ENCODE peak calls at places on chromosomes 4 and X, in six cellular contexts. One of them, this sample, is unnamed.

GRCh38 chrX:15336023-15336413 is 695 bp upstream of the PIGA start:
- DNase-seq in activated T-helper 1 cell treated with anti-CD3 and anti-CD28 coated beads, Interleukin-2, amount 50 U/mL, for 16 hours: peak; percentile 17
- DNase-seq in HuH-7: no peak
- DNase-seq in HuH-7.5: no peak
- DNase-seq in A673: peak; percentile 7
- DNase-seq in KBM-7: no peak
- DNase-seq in this sample: peak; percentile 70

GRCh38 chr4:108008721-108009120 is 19.0 kb downstream of the HADH start:
- DNase-seq in activated T-helper 1 cell treated with anti-CD3 and anti-CD28 coated beads, Interleukin-2, amount 50 U/mL, for 16 hours: no peak
- DNase-seq in A673: no peak
- DNase-seq in HuH-7: no peak
- DNase-seq in HuH-7.5: no peak
- DNase-seq in KBM-7: no peak
- DNase-seq in this sample: no peak

GRCh38 chr4:25843340-25844097 is 19.3 kb downstream of the SEL1L3 start:
- DNase-seq in activated T-helper 1 cell treated with anti-CD3 and anti-CD28 coated beads, Interleukin-2, amount 50 U/mL, for 16 hours: no peak
- DNase-seq in HuH-7.5: no peak
- DNase-seq in HuH-7: no peak
- DNase-seq in A673: no peak
- DNase-seq in KBM-7: no peak
- DNase-seq in this sample: no peak

GRCh38 chr4:958314-958665 is 15.1 kb downstream of the DGKQ start:
- DNase-seq in activated T-helper 1 cell treated with anti-CD3 and anti-CD28 coated beads, Interleukin-2, amount 50 U/mL, for 16 hours: no peak
- DNase-seq in HuH-7: no peak
- DNase-seq in A673: no peak
- DNase-seq in HuH-7.5: no peak
- DNase-seq in KBM-7: no peak
- DNase-seq in this sample: no peak

GRCh38 chrX:43225626-43226328 is 430.3 kb upstream of the MAOA start:
- DNase-seq in A673: no peak
- DNase-seq in HuH-7: peak; percentile 1
- DNase-seq in KBM-7: no peak
- DNase-seq in HuH-7.5: peak; percentile 3
- DNase-seq in activated T-helper 1 cell treated with anti-CD3 and anti-CD28 coated beads, Interleukin-2, amount 50 U/mL, for 16 hours: no peak
- DNase-seq in this sample: no peak

GRCh38 chr4:8046925-8047541 is 107.4 kb upstream of the AFAP1 start:
- DNase-seq in KBM-7: no peak
- DNase-seq in activated T-helper 1 cell treated with anti-CD3 and anti-CD28 coated beads, Interleukin-2, amount 50 U/mL, for 16 hours: no peak
- DNase-seq in HuH-7.5: no peak
- DNase-seq in A673: no peak
- DNase-seq in HuH-7: no peak
- DNase-seq in this sample: no peak

GRCh38 chr4:126794363-126794762 is 838.4 kb upstream of the INTU start:
- DNase-seq in A673: no peak
- DNase-seq in HuH-7.5: no peak
- DNase-seq in activated T-helper 1 cell treated with anti-CD3 and anti-CD28 coated beads, Interleukin-2, amount 50 U/mL, for 16 hours: no peak
- DNase-seq in HuH-7: no peak
- DNase-seq in KBM-7: no peak
- DNase-seq in this sample: no peak

GRCh38 chr4:35364321-35364870 is 879.9 kb downstream of the ARAP2 start:
- DNase-seq in activated T-helper 1 cell treated with anti-CD3 and anti-CD28 coated beads, Interleukin-2, amount 50 U/mL, for 16 hours: no peak
- DNase-seq in HuH-7: no peak
- DNase-seq in HuH-7.5: no peak
- DNase-seq in KBM-7: no peak
- DNase-seq in A673: no peak
- DNase-seq in this sample: no peak

GRCh38 chr4:104967034-104967401 is 179.7 kb upstream of the TET2 start:
- DNase-seq in KBM-7: peak; percentile 41
- DNase-seq in activated T-helper 1 cell treated with anti-CD3 and anti-CD28 coated beads, Interleukin-2, amount 50 U/mL, for 16 hours: no peak
- DNase-seq in HuH-7: no peak
- DNase-seq in HuH-7.5: no peak
- DNase-seq in A673: no peak
- DNase-seq in this sample: no peak

GRCh38 chrX:133639726-133640125 is 224.4 kb upstream of the GPC4 start:
- DNase-seq in HuH-7: no peak
- DNase-seq in A673: no peak
- DNase-seq in HuH-7.5: no peak
- DNase-seq in KBM-7: no peak
- DNase-seq in activated T-helper 1 cell treated with anti-CD3 and anti-CD28 coated beads, Interleukin-2, amount 50 U/mL, for 16 hours: no peak
- DNase-seq in this sample: no peak

GRCh38 chr4:5824635-5825034 is 68.3 kb downstream of the CRMP1 start:
- DNase-seq in A673: peak; percentile 63
- DNase-seq in KBM-7: peak; percentile 45
- DNase-seq in HuH-7: peak; percentile 42
- DNase-seq in HuH-7.5: peak; percentile 47
- DNase-seq in activated T-helper 1 cell treated with anti-CD3 and anti-CD28 coated beads, Interleukin-2, amount 50 U/mL, for 16 hours: no peak
- DNase-seq in this sample: no peak

GRCh38 chrX:151988706-151989299 is 14.3 kb upstream of the GABRE start:
- DNase-seq in KBM-7: no peak
- DNase-seq in A673: no peak
- DNase-seq in HuH-7.5: no peak
- DNase-seq in activated T-helper 1 cell treated with anti-CD3 and anti-CD28 coated beads, Interleukin-2, amount 50 U/mL, for 16 hours: no peak
- DNase-seq in HuH-7: no peak
- DNase-seq in this sample: no peak

GRCh38 chr4:139922625-139923024 is 231.4 kb downstream of the MAML3 start:
- DNase-seq in activated T-helper 1 cell treated with anti-CD3 and anti-CD28 coated beads, Interleukin-2, amount 50 U/mL, for 16 hours: no peak
- DNase-seq in HuH-7.5: no peak
- DNase-seq in A673: no peak
- DNase-seq in HuH-7: no peak
- DNase-seq in KBM-7: no peak
- DNase-seq in this sample: no peak

GRCh38 chrX:18149454-18149853 is 71.2 kb downstream of the BEND2 start:
- DNase-seq in KBM-7: no peak
- DNase-seq in HuH-7.5: no peak
- DNase-seq in activated T-helper 1 cell treated with anti-CD3 and anti-CD28 coated beads, Interleukin-2, amount 50 U/mL, for 16 hours: no peak
- DNase-seq in HuH-7: no peak
- DNase-seq in A673: no peak
- DNase-seq in this sample: no peak

GRCh38 chr4:183517781-183518180 is 12.9 kb downstream of the ING2 start:
- DNase-seq in HuH-7: no peak
- DNase-seq in KBM-7: no peak
- DNase-seq in activated T-helper 1 cell treated with anti-CD3 and anti-CD28 coated beads, Interleukin-2, amount 50 U/mL, for 16 hours: no peak
- DNase-seq in HuH-7.5: no peak
- DNase-seq in A673: no peak
- DNase-seq in this sample: no peak

GRCh38 chr4:110055014-110055768 is 142.5 kb downstream of the EGF start:
- DNase-seq in KBM-7: no peak
- DNase-seq in HuH-7.5: no peak
- DNase-seq in HuH-7: no peak
- DNase-seq in activated T-helper 1 cell treated with anti-CD3 and anti-CD28 coated beads, Interleukin-2, amount 50 U/mL, for 16 hours: no peak
- DNase-seq in A673: peak; percentile 26
- DNase-seq in this sample: no peak

GRCh38 chrX:70033348-70033747 is 16.4 kb downstream of the AWAT2 start:
- DNase-seq in A673: peak; percentile 52
- DNase-seq in HuH-7: peak; percentile 40
- DNase-seq in activated T-helper 1 cell treated with anti-CD3 and anti-CD28 coated beads, Interleukin-2, amount 50 U/mL, for 16 hours: no peak
- DNase-seq in KBM-7: peak; percentile 61
- DNase-seq in HuH-7.5: no peak
- DNase-seq in this sample: no peak

GRCh38 chr4:67483868-67484602 is 61.3 kb downstream of the CENPC start:
- DNase-seq in HuH-7.5: no peak
- DNase-seq in KBM-7: no peak
- DNase-seq in HuH-7: no peak
- DNase-seq in activated T-helper 1 cell treated with anti-CD3 and anti-CD28 coated beads, Interleukin-2, amount 50 U/mL, for 16 hours: no peak
- DNase-seq in A673: peak; percentile 0
- DNase-seq in this sample: no peak

GRCh38 chr4:42391981-42392380 is 5.3 kb upstream of the SHISA3 start:
- DNase-seq in KBM-7: no peak
- DNase-seq in activated T-helper 1 cell treated with anti-CD3 and anti-CD28 coated beads, Interleukin-2, amount 50 U/mL, for 16 hours: no peak
- DNase-seq in HuH-7.5: no peak
- DNase-seq in A673: peak; percentile 59
- DNase-seq in HuH-7: no peak
- DNase-seq in this sample: no peak

GRCh38 chr4:101972791-101973190 is 182.3 kb downstream of the BANK1 start:
- DNase-seq in HuH-7.5: no peak
- DNase-seq in A673: no peak
- DNase-seq in HuH-7: no peak
- DNase-seq in activated T-helper 1 cell treated with anti-CD3 and anti-CD28 coated beads, Interleukin-2, amount 50 U/mL, for 16 hours: no peak
- DNase-seq in KBM-7: no peak
- DNase-seq in this sample: no peak

GRCh38 chrX:20906571-20906970 is 467.6 kb upstream of the CNKSR2 start:
- DNase-seq in activated T-helper 1 cell treated with anti-CD3 and anti-CD28 coated beads, Interleukin-2, amount 50 U/mL, for 16 hours: no peak
- DNase-seq in HuH-7.5: no peak
- DNase-seq in KBM-7: no peak
- DNase-seq in HuH-7: no peak
- DNase-seq in A673: no peak
- DNase-seq in this sample: no peak

GRCh38 chr4:90113881-90114457 is 13.2 kb upstream of the CCSER1 start:
- DNase-seq in HuH-7.5: no peak
- DNase-seq in A673: no peak
- DNase-seq in activated T-helper 1 cell treated with anti-CD3 and anti-CD28 coated beads, Interleukin-2, amount 50 U/mL, for 16 hours: no peak
- DNase-seq in KBM-7: no peak
- DNase-seq in HuH-7: no peak
- DNase-seq in this sample: no peak

GRCh38 chr4:169159614-169160013 is 111.1 kb downstream of the SH3RF1 start:
- DNase-seq in HuH-7: no peak
- DNase-seq in activated T-helper 1 cell treated with anti-CD3 and anti-CD28 coated beads, Interleukin-2, amount 50 U/mL, for 16 hours: no peak
- DNase-seq in KBM-7: no peak
- DNase-seq in HuH-7.5: no peak
- DNase-seq in A673: peak; percentile 60
- DNase-seq in this sample: no peak

GRCh38 chr4:98662619-98663225 is 4.3 kb upstream of the TSPAN5 start:
- DNase-seq in activated T-helper 1 cell treated with anti-CD3 and anti-CD28 coated beads, Interleukin-2, amount 50 U/mL, for 16 hours: peak; percentile 21
- DNase-seq in KBM-7: peak; percentile 59
- DNase-seq in HuH-7.5: no peak
- DNase-seq in A673: no peak
- DNase-seq in HuH-7: no peak
- DNase-seq in this sample: no peak

GRCh38 chr4:71377561-71377960 is 38.7 kb downstream of the SLC4A4 start:
- DNase-seq in activated T-helper 1 cell treated with anti-CD3 and anti-CD28 coated beads, Interleukin-2, amount 50 U/mL, for 16 hours: no peak
- DNase-seq in HuH-7.5: no peak
- DNase-seq in A673: no peak
- DNase-seq in KBM-7: no peak
- DNase-seq in HuH-7: no peak
- DNase-seq in this sample: no peak

GRCh38 chr4:139622856-139623255 is 42.8 kb upstream of the MGST2 start:
- DNase-seq in activated T-helper 1 cell treated with anti-CD3 and anti-CD28 coated beads, Interleukin-2, amount 50 U/mL, for 16 hours: no peak
- DNase-seq in A673: no peak
- DNase-seq in HuH-7.5: no peak
- DNase-seq in HuH-7: no peak
- DNase-seq in KBM-7: no peak
- DNase-seq in this sample: no peak

GRCh38 chrX:29530520-29530919 is 684.8 kb upstream of the MAGEB2 start:
- DNase-seq in activated T-helper 1 cell treated with anti-CD3 and anti-CD28 coated beads, Interleukin-2, amount 50 U/mL, for 16 hours: no peak
- DNase-seq in HuH-7: no peak
- DNase-seq in A673: no peak
- DNase-seq in HuH-7.5: no peak
- DNase-seq in KBM-7: no peak
- DNase-seq in this sample: no peak

GRCh38 chrX:14832591-14832990 is 40.3 kb downstream of the FANCB start:
- DNase-seq in A673: no peak
- DNase-seq in activated T-helper 1 cell treated with anti-CD3 and anti-CD28 coated beads, Interleukin-2, amount 50 U/mL, for 16 hours: no peak
- DNase-seq in HuH-7.5: no peak
- DNase-seq in HuH-7: no peak
- DNase-seq in KBM-7: no peak
- DNase-seq in this sample: no peak

GRCh38 chrX:30653415-30654131 is at the start of gene GK:
- DNase-seq in HuH-7: no peak
- DNase-seq in KBM-7: peak; percentile 51
- DNase-seq in HuH-7.5: no peak
- DNase-seq in activated T-helper 1 cell treated with anti-CD3 and anti-CD28 coated beads, Interleukin-2, amount 50 U/mL, for 16 hours: no peak
- DNase-seq in A673: peak; percentile 2
- DNase-seq in this sample: no peak

This sample was measured in CD14-positive monocyte.